ENCODE peak calls at places on chromosomes 2 and 18, in five cellular contexts. S is stimulated activated CD4-positive, alpha-beta T cell treated with anti-CD3 and anti-CD28 coated beads, TNF-alpha, amount 100 ng/mL, for 24 hours; E is stimulated activated CD8-positive, alpha-beta memory T cell treated with anti-CD3 and anti-CD28 coated beads, Interleukin-7, amount 100 ng/mL, for 1 hour; V is Right ventricle myocardium superior; N is Peyer's patch. Y is an unnamed sample.

GRCh38 chr2:4354164-4354563 is 650.8 kb downstream of the DCDC2C start:
- DNase-seq in V (no peak), E (no peak), N (no peak), S (no peak), Y (no peak)

GRCh38 chr18:58807766-58808165 is 56.9 kb upstream of the ZNF532 start:
- DNase-seq in S (no peak), E (no peak), N (no peak), V (no peak), Y (no peak)

GRCh38 chr2:103991591-103991990 is 862.3 kb upstream of the POU3F3 start:
- DNase-seq in N (no peak), V (no peak), E (no peak), S (no peak), Y (no peak)

GRCh38 chr18:63348508-63349136 is 18.4 kb downstream of the KDSR start:
- DNase-seq in V (no peak), E (no peak), N (no peak), S (no peak), Y (no peak)

GRCh38 chr2:20490300-20491181 is 43.7 kb downstream of the RHOB start:
- DNase-seq in N (no peak), V (peak), E (no peak), S (no peak), Y (no peak)

GRCh38 chr2:6924101-6924917 is 7.1 kb downstream of the RNF144A start:
- DNase-seq in N (no peak), S (no peak), E (no peak), V (no peak), Y (no peak)

GRCh38 chr18:24212939-24213338 is 74.1 kb downstream of the CABYR start:
- DNase-seq in N (no peak), E (no peak), V (no peak), S (no peak), Y (no peak)

GRCh38 chr2:233165895-233166661 is 85.4 kb upstream of the ATG16L1 start:
- DNase-seq in V (peak), E (peak), S (peak), N (no peak), Y (peak)

GRCh38 chr2:110101911-110102774 is 13.5 kb downstream of the MALL start:
- DNase-seq in N (no peak), S (no peak), E (no peak), V (peak), Y (peak)

GRCh38 chr2:161171595-161171929 is 11.3 kb downstream of the TANK start:
- DNase-seq in V (no peak), E (no peak), S (no peak), N (no peak), Y (no peak)

GRCh38 chr2:62196278-62196901 is 475 bp downstream of the B3GNT2 start:
- DNase-seq in N (peak), V (peak), E (peak), S (peak), Y (peak)

GRCh38 chr2:170434900-170435640 is 257.1 kb downstream of the MYO3B start:
- DNase-seq in S (no peak), N (no peak), E (no peak), V (no peak), Y (no peak)

GRCh38 chr2:135874966-135875365 is 1.3 kb downstream of the MCM6 start:
- DNase-seq in V (no peak), N (no peak), E (no peak), S (no peak), Y (no peak)

GRCh38 chr18:51447351-51447896 is 249.9 kb upstream of the MEX3C start:
- DNase-seq in S (no peak), E (no peak), N (no peak), V (peak), Y (no peak)

GRCh38 chr18:48597671-48598070 is 58.8 kb downstream of the CTIF start:
- DNase-seq in V (peak), N (no peak), E (no peak), S (no peak), Y (no peak)

GRCh38 chr18:76426738-76427305 is 68.2 kb downstream of the ZNF516 start:
- DNase-seq in S (no peak), E (no peak), V (no peak), N (no peak), Y (no peak)

GRCh38 chr2:19225931-19226330 is 132.5 kb downstream of the OSR1 start:
- DNase-seq in S (no peak), V (no peak), E (no peak), N (no peak), Y (no peak)

GRCh38 chr18:25516121-25516520 is 164.2 kb upstream of the ZNF521 start:
- DNase-seq in S (no peak), E (no peak), V (no peak), N (no peak), Y (no peak)

Y was measured in colonic mucosa.